ENCODE peak calls at places on chromosomes 7 and 10, in eight cellular contexts. D is A549, L is ovary, G is body of pancreas, H is tibial nerve, V is IMR-90, F is prostate gland, A is esophagus muscularis mucosa. E is an unnamed sample.

GRCh38 chr10:3524086-3524960 is 260.7 kb downstream of the KLF6 start:
- DNase-seq in D (no peak), G (no peak), V (no peak), L (no peak), F (no peak), A (no peak), H (no peak), E (no peak)

GRCh38 chr7:113291058-113291457 is 172.7 kb upstream of the SMIM30 start:
- DNase-seq in A (no peak), G (no peak), D (no peak), H (no peak), L (no peak), F (no peak), V (no peak), E (no peak)

GRCh38 chr7:85126383-85126782 is 60.5 kb downstream of the SEMA3D start:
- DNase-seq in F (no peak), D (no peak), V (no peak), G (no peak), L (no peak), H (no peak), A (no peak), E (no peak)

GRCh38 chr7:30330134-30331111 is 46.0 kb downstream of the ZNRF2 start:
- DNase-seq in A (no peak), V (peak), F (no peak), D (no peak), L (no peak), H (no peak), G (no peak), E (no peak)

GRCh38 chr7:1919539-1920265 is 249.6 kb downstream of the ELFN1 start:
- DNase-seq in V (peak), G (peak), D (no peak), L (no peak), F (no peak), H (peak), A (no peak), E (peak)

GRCh38 chr7:539731-540411 is 20.2 kb upstream of the PDGFA start:
- DNase-seq in H (no peak), L (no peak), V (peak), D (peak), A (no peak), F (peak), G (peak), E (peak)

GRCh38 chr10:84478155-84478554 is 149.8 kb downstream of the CCSER2 start:
- DNase-seq in H (no peak), A (no peak), D (no peak), F (no peak), V (peak), G (no peak), L (no peak), E (no peak)

GRCh38 chr7:124915242-124915641 is 14.4 kb downstream of the POT1 start:
- DNase-seq in V (no peak), F (no peak), A (no peak), G (no peak), L (no peak), D (no peak), H (no peak), E (no peak)

GRCh38 chr7:116801092-116801710 is 61.2 kb upstream of the CAPZA2 start:
- DNase-seq in G (no peak), H (no peak), D (peak), V (peak), A (no peak), F (no peak), L (no peak), E (no peak)

GRCh38 chr10:80392250-80392649 is 16.1 kb upstream of the PRXL2A start:
- DNase-seq in F (no peak), G (no peak), H (no peak), L (no peak), D (no peak), A (no peak), V (no peak), E (no peak)

GRCh38 chr10:61765176-61766087 is 102.7 kb downstream of the CABCOCO1 start:
- DNase-seq in D (no peak), A (no peak), V (no peak), F (no peak), G (no peak), L (no peak), H (no peak), E (no peak)
- H3K4me3 ChIP-seq in D (no peak), A (no peak), V (no peak), F (no peak), G (no peak), L (no peak), H (no peak), E (no peak)

GRCh38 chr10:68135922-68136718 is 26.8 kb downstream of the MYPN start:
- DNase-seq in H (no peak), D (peak), G (no peak), A (no peak), L (no peak), F (no peak), V (peak), E (no peak)
- TF ChIP-seq POLR2A in H (no peak), D (no peak), G (no peak), A (no peak), L (no peak), F (no peak), V (peak), E (no peak)

GRCh38 chr7:152851326-152851725 is 91.8 kb downstream of the ACTR3B start:
- DNase-seq in V (no peak), D (no peak), H (no peak), L (no peak), G (no peak), A (no peak), F (no peak), E (no peak)

GRCh38 chr7:152847491-152847890 is 87.9 kb downstream of the ACTR3B start:
- DNase-seq in A (no peak), F (no peak), V (no peak), L (no peak), D (no peak), G (no peak), H (no peak), E (no peak)

GRCh38 chr7:152849128-152849527 is 89.6 kb downstream of the ACTR3B start:
- DNase-seq in F (no peak), H (no peak), V (no peak), A (no peak), D (no peak), G (no peak), L (no peak), E (no peak)

GRCh38 chr7:152850420-152850819 is 90.9 kb downstream of the ACTR3B start:
- DNase-seq in D (no peak), A (no peak), G (no peak), L (no peak), V (no peak), F (no peak), H (no peak), E (no peak)

DNA sequence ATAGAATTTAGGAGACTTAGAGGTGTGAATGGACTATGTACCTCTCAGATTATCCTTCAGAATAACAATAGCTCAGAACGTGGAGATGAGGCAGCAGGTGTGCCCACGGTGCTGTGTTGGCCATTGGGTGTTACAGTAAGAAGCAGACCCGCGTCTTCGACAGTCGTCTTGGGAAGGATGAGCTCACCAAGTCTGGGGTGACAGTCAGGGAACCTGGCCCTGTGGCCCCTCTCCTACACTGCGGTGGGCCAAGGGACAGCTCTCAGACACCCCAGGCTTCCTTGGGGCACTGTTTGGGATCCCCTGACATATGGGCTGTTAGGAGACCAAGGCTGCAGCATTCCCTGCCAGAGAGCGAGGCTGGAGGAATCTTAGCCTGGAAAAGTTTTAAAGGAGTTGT is 88.5 kb downstream of the ACTR3B start:
- DNase-seq in V (no peak), F (no peak), G (no peak), H (no peak), D (no peak), A (no peak), L (no peak), E (no peak)
- H3K4me3 ChIP-seq in V (no peak), F (no peak), G (no peak), H (no peak), D (no peak), A (no peak), L (no peak), E (no peak)

GRCh38 chr7:64905133-64905532 is 2.1 kb downstream of the ZNF273 start:
- DNase-seq in F (no peak), D (no peak), G (no peak), L (no peak), H (no peak), A (no peak), V (no peak), E (no peak)

GRCh38 chr7:64904008-64904407 is 935 bp downstream of the ZNF273 start:
- DNase-seq in F (no peak), H (no peak), L (no peak), D (no peak), V (no peak), A (no peak), G (no peak), E (no peak)

GRCh38 chr7:64905547-64905946 is 2.5 kb downstream of the ZNF273 start:
- DNase-seq in F (no peak), G (no peak), V (no peak), L (no peak), D (no peak), H (no peak), A (no peak), E (no peak)

GRCh38 chr7:64907641-64908326 is 4.7 kb downstream of the ZNF273 start:
- DNase-seq in H (no peak), D (no peak), A (no peak), F (no peak), L (no peak), V (peak), G (no peak), E (no peak)

DNA sequence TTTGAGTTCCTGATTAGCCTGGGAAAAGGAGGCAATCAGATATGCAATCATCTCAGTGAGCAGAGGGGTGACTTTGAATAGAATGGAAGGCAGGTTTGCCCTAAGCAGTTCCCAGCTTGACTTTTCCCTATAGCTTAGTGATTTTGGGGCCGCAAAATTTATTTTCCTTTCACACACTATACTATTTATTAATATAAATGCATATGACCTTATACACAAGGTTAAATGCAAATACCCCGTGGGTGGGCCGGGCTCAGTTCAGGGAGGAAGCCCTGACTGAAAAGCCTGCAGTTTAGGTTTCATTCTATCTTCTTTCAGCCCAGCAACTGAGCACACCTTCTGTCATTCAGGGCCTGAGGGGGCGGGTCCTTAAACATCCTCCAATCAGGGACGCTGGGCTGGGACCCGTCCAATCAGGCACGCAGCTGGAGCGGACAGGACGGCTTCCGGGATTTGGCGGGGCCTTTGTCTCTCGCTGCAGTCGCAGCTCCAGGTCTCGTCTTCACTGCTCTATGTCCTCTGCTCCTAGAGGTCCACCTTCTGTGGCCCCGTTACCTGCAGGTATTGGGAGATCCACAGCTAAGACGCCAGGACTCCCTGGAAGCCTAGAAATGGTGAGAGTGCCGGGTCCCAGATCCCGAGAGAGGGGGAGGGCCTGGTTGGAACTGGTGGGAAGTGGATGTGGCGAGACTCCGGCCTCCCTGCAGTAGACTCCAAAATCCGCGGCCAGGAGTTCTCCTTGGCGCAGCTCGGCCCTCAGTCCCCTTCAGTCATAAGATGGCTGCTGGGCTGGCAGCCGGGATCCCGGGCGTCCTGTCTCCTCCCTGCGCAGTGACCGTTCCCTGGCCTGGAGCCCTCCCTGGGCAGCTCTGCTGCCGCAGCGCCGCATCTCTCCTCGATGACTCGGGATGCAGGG is at the start of gene ZNF273:
- DNase-seq in H (peak), A (peak), V (peak), D (peak), L (peak), F (peak), G (peak), E (peak)
- TF ChIP-seq POLR2A in H (no peak), A (peak), V (peak), D (peak), L (no peak), F (peak), G (peak), E (peak)

DNA sequence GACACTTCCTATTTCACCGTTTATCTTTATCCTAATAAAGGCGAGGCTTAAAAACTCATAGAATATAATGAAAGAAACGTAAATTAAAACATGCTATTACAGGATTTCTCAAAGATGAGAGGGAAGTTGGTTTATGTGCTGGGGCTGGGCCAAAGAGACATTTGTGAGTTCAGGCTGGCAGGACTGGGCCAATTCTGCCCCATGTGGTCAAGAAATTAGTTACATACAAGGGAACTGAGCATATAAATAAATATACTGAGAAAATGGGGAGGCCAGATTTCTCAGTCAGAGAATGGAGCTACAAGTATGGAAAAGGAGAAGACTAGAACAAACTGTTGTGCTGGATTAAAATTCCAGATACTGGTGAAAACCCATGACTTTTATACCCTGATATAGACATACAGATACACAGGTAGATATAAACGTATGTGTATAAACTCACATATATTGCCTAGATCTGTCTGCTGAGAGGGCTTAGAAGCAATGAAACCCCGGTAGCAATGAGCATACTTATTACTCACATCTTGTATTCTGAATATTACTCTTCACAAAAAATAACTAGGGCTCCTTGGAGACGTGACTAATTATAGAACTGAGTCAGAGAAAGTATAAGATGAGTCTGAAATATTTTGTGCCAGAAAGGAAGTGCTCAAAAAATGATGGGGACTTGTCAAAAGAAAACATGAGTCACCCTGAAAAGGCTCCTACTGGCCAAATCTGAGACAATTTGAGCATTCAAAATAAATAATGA is 155.7 kb upstream of the FGFR2 start:
- DNase-seq in D (peak), G (no peak), H (no peak), A (no peak), L (no peak), F (no peak), V (peak), E (no peak)
- H3K4me3 ChIP-seq in D (no peak), G (no peak), H (no peak), A (no peak), L (no peak), F (no peak), V (no peak), E (no peak)

GRCh38 chr10:11610855-11611247 is 599 bp downstream of the USP6NL start:
- DNase-seq in G (peak), L (peak), D (peak), A (no peak), F (peak), V (peak), H (peak), E (peak)
- TF ChIP-seq POLR2A in G (no peak), L (no peak), D (no peak), A (no peak), F (no peak), V (no peak), H (no peak), E (no peak)

GRCh38 chr10:89413398-89413912 is 913 bp upstream of the IFIT5 start:
- DNase-seq in H (no peak), V (no peak), F (no peak), A (no peak), G (no peak), D (no peak), L (no peak), E (no peak)
- H3K4me3 ChIP-seq in H (peak), V (no peak), F (no peak), A (peak), G (no peak), D (no peak), L (no peak), E (no peak)

DNA sequence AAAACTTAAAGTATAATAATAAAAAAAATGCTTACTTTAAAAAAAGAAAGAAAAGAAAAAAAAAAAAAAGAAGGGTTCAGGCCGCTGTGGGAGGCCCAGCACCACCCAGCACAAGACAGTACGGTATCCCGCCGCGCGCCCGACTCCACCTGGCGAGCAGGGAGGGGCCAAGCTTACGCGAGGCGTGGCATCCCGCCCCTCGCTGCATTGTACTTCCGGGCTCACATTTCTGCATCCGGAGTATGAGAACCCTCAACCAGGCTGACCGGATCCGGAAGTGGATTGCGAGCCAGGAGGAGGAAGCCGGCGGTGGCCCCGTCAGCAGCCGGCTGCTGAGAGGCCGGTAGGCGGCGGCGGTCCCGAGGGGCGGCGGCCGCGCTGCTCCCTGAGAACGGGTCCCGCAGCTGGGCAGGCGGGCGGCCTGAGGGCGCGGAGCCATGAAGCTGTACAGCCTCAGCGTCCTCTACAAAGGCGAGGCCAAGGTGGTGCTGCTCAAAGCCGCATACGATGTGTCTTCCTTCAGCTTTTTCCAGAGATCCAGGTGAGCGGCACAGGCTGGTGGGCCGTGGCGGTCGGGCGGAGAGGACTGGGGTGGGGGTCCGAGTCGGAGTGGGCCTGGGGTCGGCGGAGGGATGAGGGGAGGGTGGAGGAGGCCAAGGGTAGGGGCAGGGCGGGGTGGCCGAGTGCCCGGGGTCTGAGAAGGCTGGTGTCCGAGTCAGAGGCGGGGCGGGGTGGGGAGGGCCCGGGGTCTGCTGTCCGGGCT is at the start of gene YKT6:
- DNase-seq in F (peak), H (peak), G (peak), D (peak), L (peak), A (peak), V (peak), E (peak)
- TF ChIP-seq POLR2A in F (peak), H (peak), G (peak), D (peak), L (peak), A (peak), V (peak), E (peak)

E was measured in transverse colon.